ENCODE peak calls at places on chromosome 17, in six cellular contexts. One of them, this sample, is unnamed.

GRCh38 chr17:75642221-75643032 is 9.2 kb downstream of the SMIM5 start:
- DNase-seq in T-helper 1 cell: no peak
- DNase-seq in RPMI8226: no peak
- DNase-seq in stromal cell of bone marrow: no peak
- DNase-seq in PC-9: peak
- DNase-seq in anterior cingulate cortex: no peak
- DNase-seq in this sample: no peak

GRCh38 chr17:28916302-28916934 is 13.5 kb upstream of the DHRS13 start:
- DNase-seq in T-helper 1 cell: no peak
- DNase-seq in RPMI8226: peak
- DNase-seq in stromal cell of bone marrow: no peak
- DNase-seq in PC-9: peak
- DNase-seq in anterior cingulate cortex: no peak
- DNase-seq in this sample: no peak

GRCh38 chr17:77085916-77086432 is 54.8 kb upstream of the SEC14L1 start:
- DNase-seq in T-helper 1 cell: no peak
- DNase-seq in RPMI8226: peak
- DNase-seq in stromal cell of bone marrow: no peak
- DNase-seq in PC-9: no peak
- DNase-seq in anterior cingulate cortex: no peak
- DNase-seq in this sample: no peak

GRCh38 chr17:34726536-34727384 is 147.4 kb downstream of the TMEM132E start:
- DNase-seq in T-helper 1 cell: no peak
- DNase-seq in RPMI8226: no peak
- DNase-seq in stromal cell of bone marrow: no peak
- DNase-seq in PC-9: no peak
- DNase-seq in anterior cingulate cortex: no peak
- DNase-seq in this sample: no peak

GRCh38 chr17:76240461-76241204 is at the start of gene RNF157:
- DNase-seq in T-helper 1 cell: peak
- DNase-seq in RPMI8226: peak
- DNase-seq in stromal cell of bone marrow: no peak
- DNase-seq in PC-9: peak
- DNase-seq in anterior cingulate cortex: peak
- DNase-seq in this sample: no peak

GRCh38 chr17:62740066-62740465 is 68.0 kb downstream of the MARCHF10 start:
- DNase-seq in T-helper 1 cell: no peak
- DNase-seq in RPMI8226: no peak
- DNase-seq in stromal cell of bone marrow: no peak
- DNase-seq in PC-9: no peak
- DNase-seq in anterior cingulate cortex: no peak
- DNase-seq in this sample: no peak

GRCh38 chr17:45144199-45145034 is 3.9 kb upstream of the HEXIM1 start:
- DNase-seq in T-helper 1 cell: no peak
- DNase-seq in RPMI8226: no peak
- DNase-seq in stromal cell of bone marrow: no peak
- DNase-seq in PC-9: no peak
- DNase-seq in anterior cingulate cortex: no peak
- DNase-seq in this sample: no peak

GRCh38 chr17:34178047-34178446 is 77.0 kb upstream of the CCL2 start:
- DNase-seq in T-helper 1 cell: no peak
- DNase-seq in RPMI8226: no peak
- DNase-seq in stromal cell of bone marrow: no peak
- DNase-seq in PC-9: no peak
- DNase-seq in anterior cingulate cortex: no peak
- DNase-seq in this sample: no peak

GRCh38 chr17:75308732-75309629 is 19.7 kb upstream of the SLC25A19 start:
- DNase-seq in T-helper 1 cell: no peak
- DNase-seq in RPMI8226: no peak
- DNase-seq in stromal cell of bone marrow: no peak
- DNase-seq in PC-9: peak
- DNase-seq in anterior cingulate cortex: no peak
- DNase-seq in this sample: no peak

GRCh38 chr17:77507116-77507885 is 366.5 kb downstream of the SEC14L1 start:
- DNase-seq in T-helper 1 cell: no peak
- DNase-seq in RPMI8226: peak
- DNase-seq in stromal cell of bone marrow: no peak
- DNase-seq in PC-9: no peak
- DNase-seq in anterior cingulate cortex: no peak
- DNase-seq in this sample: no peak

GRCh38 chr17:64723781-64724180 is 61.7 kb upstream of the SMURF2 start:
- DNase-seq in T-helper 1 cell: no peak
- DNase-seq in RPMI8226: no peak
- DNase-seq in stromal cell of bone marrow: no peak
- DNase-seq in PC-9: no peak
- DNase-seq in anterior cingulate cortex: no peak
- DNase-seq in this sample: no peak

GRCh38 chr17:50634915-50635719 is 436 bp downstream of the ABCC3 start:
- DNase-seq in T-helper 1 cell: no peak
- DNase-seq in RPMI8226: no peak
- DNase-seq in stromal cell of bone marrow: no peak
- DNase-seq in PC-9: no peak
- DNase-seq in anterior cingulate cortex: no peak
- DNase-seq in this sample: no peak

GRCh38 chr17:58577696-58578095 is 63.3 kb upstream of the MTMR4 start:
- DNase-seq in T-helper 1 cell: peak
- DNase-seq in RPMI8226: peak
- DNase-seq in stromal cell of bone marrow: no peak
- DNase-seq in PC-9: peak
- DNase-seq in anterior cingulate cortex: no peak
- DNase-seq in this sample: no peak

GRCh38 chr17:70157151-70157550 is 12.2 kb upstream of the KCNJ2 start:
- DNase-seq in T-helper 1 cell: no peak
- DNase-seq in RPMI8226: no peak
- DNase-seq in stromal cell of bone marrow: no peak
- DNase-seq in PC-9: no peak
- DNase-seq in anterior cingulate cortex: no peak
- DNase-seq in this sample: no peak

GRCh38 chr17:319266-319665 is 33.3 kb downstream of the RPH3AL start:
- DNase-seq in T-helper 1 cell: no peak
- DNase-seq in RPMI8226: no peak
- DNase-seq in stromal cell of bone marrow: no peak
- DNase-seq in PC-9: no peak
- DNase-seq in anterior cingulate cortex: no peak
- DNase-seq in this sample: no peak

GRCh38 chr17:54864636-54865420 is 35.8 kb upstream of the TOM1L1 start:
- DNase-seq in T-helper 1 cell: no peak
- DNase-seq in RPMI8226: peak
- DNase-seq in stromal cell of bone marrow: no peak
- DNase-seq in PC-9: no peak
- DNase-seq in anterior cingulate cortex: no peak
- DNase-seq in this sample: no peak

GRCh38 chr17:70713694-70714093 is 544.4 kb downstream of the KCNJ2 start:
- DNase-seq in T-helper 1 cell: no peak
- DNase-seq in RPMI8226: no peak
- DNase-seq in stromal cell of bone marrow: no peak
- DNase-seq in PC-9: no peak
- DNase-seq in anterior cingulate cortex: no peak
- DNase-seq in this sample: no peak

GRCh38 chr17:27471321-27472269 is 15.3 kb downstream of the KSR1 start:
- DNase-seq in T-helper 1 cell: peak
- DNase-seq in RPMI8226: peak
- DNase-seq in stromal cell of bone marrow: no peak
- DNase-seq in PC-9: peak
- DNase-seq in anterior cingulate cortex: no peak
- DNase-seq in this sample: peak

GRCh38 chr17:41061969-41062368 is 2.1 kb upstream of the KRTAP2-3 start:
- DNase-seq in T-helper 1 cell: no peak
- DNase-seq in RPMI8226: no peak
- DNase-seq in stromal cell of bone marrow: peak
- DNase-seq in PC-9: no peak
- DNase-seq in anterior cingulate cortex: no peak
- DNase-seq in this sample: no peak

GRCh38 chr17:4175921-4176802 is 33.2 kb downstream of the CYB5D2 start:
- DNase-seq in T-helper 1 cell: no peak
- DNase-seq in RPMI8226: no peak
- DNase-seq in stromal cell of bone marrow: no peak
- DNase-seq in PC-9: no peak
- DNase-seq in anterior cingulate cortex: no peak
- DNase-seq in this sample: no peak

GRCh38 chr17:2874211-2874686 is 78.0 kb downstream of the RAP1GAP2 start:
- DNase-seq in T-helper 1 cell: no peak
- DNase-seq in RPMI8226: no peak
- DNase-seq in stromal cell of bone marrow: no peak
- DNase-seq in PC-9: peak
- DNase-seq in anterior cingulate cortex: no peak
- DNase-seq in this sample: no peak